ENCODE peak calls at places on chromosomes 4 and X, in nine cellular contexts. Y is mesothelial cell of epicardium; M is stimulated activated CD8-positive, alpha-beta memory T cell treated with anti-CD3 and anti-CD28 coated beads, Interleukin-4, amount 100 ng/mL, for 4 hours; B is HS-5; L is activated T-cell treated with anti-CD3 and anti-CD28 coated beads for 24 hours; K is neural crest cell; R is NT2/D1; S is GM23338; W is cardiac muscle cell. C is an unnamed sample.

GRCh38 chrX:2732649-2733048 is 19.2 kb upstream of the XG start:
- DNase-seq in Y (no peak), M (no peak), B (no peak), L (no peak), K (no peak), R (no peak), S (no peak), W (no peak), C (no peak)

GRCh38 chr4:126986828-126987227 is 645.9 kb upstream of the INTU start:
- DNase-seq in Y (no peak), M (no peak), B (peak; percentile 22), L (no peak), K (no peak), R (no peak), S (peak; percentile 6), W (peak; percentile 11), C (no peak)

GRCh38 chr4:66178901-66179300 is 508.6 kb upstream of the EPHA5 start:
- DNase-seq in Y (no peak), M (no peak), B (peak; percentile 42), L (no peak), K (no peak), R (peak; percentile 0), S (peak; percentile 18), W (peak; percentile 14), C (peak; percentile 71)

GRCh38 chrX:120429776-120430535 is 39.1 kb downstream of the LAMP2 start:
- DNase-seq in Y (no peak), M (no peak), B (no peak), L (no peak), K (no peak), R (no peak), S (no peak), W (no peak), C (no peak)

GRCh38 chr4:151459380-151459779 is 50.4 kb downstream of the FHIP1A start:
- DNase-seq in Y (no peak), M (no peak), B (no peak), L (no peak), K (no peak), R (no peak), S (no peak), W (no peak), C (no peak)

GRCh38 chrX:8049827-8050226 is 121.2 kb downstream of the VCX2 start:
- DNase-seq in Y (no peak), M (no peak), B (no peak), L (no peak), K (no peak), R (no peak), S (no peak), W (peak; percentile 12), C (no peak)

GRCh38 chr4:159983080-159983479 is 880.2 kb downstream of the RAPGEF2 start:
- DNase-seq in Y (no peak), M (no peak), B (peak; percentile 13), L (no peak), K (no peak), R (no peak), S (no peak), W (no peak), C (peak; percentile 9)

GRCh38 chr4:87255755-87256154 is 35.3 kb upstream of the KLHL8 start:
- DNase-seq in Y (no peak), M (no peak), B (no peak), L (no peak), K (no peak), R (no peak), S (no peak), W (no peak), C (no peak)

GRCh38 chrX:129833153-129834004 is 10.3 kb downstream of the ZDHHC9 start:
- DNase-seq in Y (no peak), M (no peak), B (no peak), L (no peak), K (no peak), R (no peak), S (no peak), W (peak; percentile 69), C (peak; percentile 72)

GRCh38 chr4:149896428-149896827 is 80.8 kb upstream of the IQCM start:
- DNase-seq in Y (no peak), M (no peak), B (no peak), L (no peak), K (no peak), R (no peak), S (peak; percentile 40), W (peak; percentile 42), C (peak; percentile 67)

GRCh38 chr4:69070590-69070989 is 25.7 kb upstream of the UGT2B7 start:
- DNase-seq in Y (no peak), M (no peak), B (no peak), L (no peak), K (no peak), R (no peak), S (no peak), W (no peak), C (no peak)

GRCh38 chrX:51569561-51569960 is 49.2 kb downstream of the CENPVL3 start:
- DNase-seq in Y (no peak), M (no peak), B (no peak), L (no peak), K (no peak), R (no peak), S (no peak), W (no peak), C (no peak)

GRCh38 chrX:103151799-103152198 is 58.9 kb upstream of the NXF3 start:
- DNase-seq in Y (no peak), M (no peak), B (no peak), L (no peak), K (no peak), R (no peak), S (no peak), W (no peak), C (no peak)

GRCh38 chrX:128781506-128781905 is 729.3 kb upstream of the ACTRT1 start:
- DNase-seq in Y (no peak), M (no peak), B (no peak), L (no peak), K (peak; percentile 47), R (peak; percentile 18), S (peak; percentile 59), W (peak; percentile 2), C (no peak)

GRCh38 chr4:85370400-85371032 is 104.4 kb upstream of the ARHGAP24 start:
- DNase-seq in Y (no peak), M (no peak), B (peak; percentile 16), L (no peak), K (peak; percentile 27), R (peak; percentile 25), S (peak; percentile 69), W (peak; percentile 67), C (peak; percentile 76)

GRCh38 chrX:154368630-154369452 is 5.6 kb downstream of the FLNA start:
- DNase-seq in Y (peak; percentile 54), M (peak; percentile 81), B (peak; percentile 85), L (peak; percentile 85), K (no peak), R (no peak), S (peak; percentile 41), W (peak; percentile 93), C (peak; percentile 94)

GRCh38 chr4:92339671-92340070 is 35.9 kb downstream of the GRID2 start:
- DNase-seq in Y (no peak), M (no peak), B (no peak), L (no peak), K (no peak), R (no peak), S (no peak), W (peak; percentile 22), C (no peak)

GRCh38 chr4:2441393-2442174 is 22.8 kb downstream of the CFAP99 start:
- DNase-seq in Y (no peak), M (no peak), B (no peak), L (peak; percentile 57), K (peak; percentile 57), R (peak; percentile 69), S (peak; percentile 94), W (peak; percentile 69), C (peak; percentile 44)

GRCh38 chr4:142781114-142781513 is 65.0 kb downstream of the INPP4B start:
- DNase-seq in Y (no peak), M (no peak), B (no peak), L (no peak), K (no peak), R (no peak), S (no peak), W (no peak), C (no peak)

C was measured in myocyte.